ENCODE peak calls at places on chromosomes 4 and X, in four cellular contexts. Y, T, C and A are unnamed samples.

GRCh38 chrX:55710701-55711100 is 6.8 kb upstream of the RRAGB start:
- DNase-seq in T (no peak), Y (no peak), C (no peak), A (no peak)

GRCh38 chrX:42415636-42416035 is 362.3 kb downstream of the PPP1R2C start:
- DNase-seq in C (no peak), Y (no peak), T (no peak), A (no peak)

GRCh38 chr4:185219551-185220344 is 10.3 kb downstream of the SNX25 start:
- DNase-seq in T (no peak), C (no peak), Y (no peak), A (no peak)

GRCh38 chr4:107210450-107211239 is 174.5 kb upstream of the DKK2 start:
- DNase-seq in Y (peak), T (no peak), C (no peak), A (no peak)

GRCh38 chrX:118675336-118675965 is 52.0 kb upstream of the IL13RA1 start:
- DNase-seq in T (no peak), C (no peak), Y (no peak), A (no peak)

GRCh38 chr4:184536070-184536880 is 61.9 kb upstream of the IRF2 start:
- DNase-seq in T (no peak), C (no peak), Y (no peak), A (no peak)

GRCh38 chr4:2269618-2270163 is 7.8 kb upstream of the MXD4 start:
- DNase-seq in C (no peak), Y (no peak), T (no peak), A (no peak)

GRCh38 chr4:11710484-11710883 is 281.8 kb upstream of the HS3ST1 start:
- DNase-seq in C (no peak), T (no peak), Y (no peak), A (no peak)

GRCh38 chr4:40238008-40238699 is 41.3 kb downstream of the RHOH start:
- DNase-seq in C (no peak), Y (no peak), T (no peak), A (no peak)

GRCh38 chr4:128832253-128832641 is 22.7 kb downstream of the JADE1 start:
- DNase-seq in Y (no peak), T (no peak), C (no peak), A (no peak)

GRCh38 chrX:136582624-136583023 is 50.6 kb downstream of the VGLL1 start:
- DNase-seq in C (no peak), T (no peak), Y (no peak), A (no peak)

GRCh38 chr4:10237131-10237530 is 120.5 kb upstream of the WDR1 start:
- DNase-seq in Y (no peak), C (no peak), T (no peak), A (no peak)

GRCh38 chr4:5368426-5368825 is 317.1 kb downstream of the STK32B start:
- DNase-seq in Y (no peak), T (no peak), C (no peak), A (no peak)

GRCh38 chrX:41381685-41382084 is 47.7 kb downstream of the DDX3X start:
- DNase-seq in C (peak), T (no peak), Y (no peak), A (no peak)

GRCh38 chrX:28802625-28803024 is 215.4 kb downstream of the IL1RAPL1 start:
- DNase-seq in Y (no peak), C (no peak), T (no peak), A (no peak)

GRCh38 chr4:183256756-183257385 is 63.2 kb downstream of the CLDN22 start:
- DNase-seq in Y (peak), T (no peak), C (peak), A (peak)

GRCh38 chr4:121376541-121376940 is 4.3 kb downstream of the QRFPR start:
- DNase-seq in T (no peak), Y (no peak), C (no peak), A (no peak)

GRCh38 chr4:127782025-127782274 is 172 bp upstream of the HSPA4L start:
- DNase-seq in C (peak), T (peak), Y (no peak), A (peak)

GRCh38 chr4:8728536-8729407 is 136.2 kb downstream of the CPZ start:
- DNase-seq in C (no peak), Y (no peak), T (no peak), A (no peak)

GRCh38 chr4:66564901-66565648 is 894.8 kb upstream of the EPHA5 start:
- DNase-seq in T (no peak), Y (no peak), C (no peak), A (no peak)

GRCh38 chr4:45931151-45931550 is 192.7 kb downstream of the GABRG1 start:
- DNase-seq in T (no peak), Y (no peak), C (no peak), A (no peak)

GRCh38 chr4:7871356-7871755 is 68.3 kb downstream of the AFAP1 start:
- DNase-seq in C (no peak), T (no peak), Y (no peak), A (no peak)

GRCh38 chr4:26452565-26453531 is 37.4 kb downstream of the CCKAR start:
- DNase-seq in C (no peak), Y (no peak), T (no peak), A (no peak)

GRCh38 chr4:48141048-48141447 is 7.0 kb upstream of the TXK start:
- DNase-seq in C (peak), T (no peak), Y (peak), A (no peak)

GRCh38 chrX:1418901-1419544 is 27.1 kb upstream of the SLC25A6 start:
- DNase-seq in Y (no peak), T (no peak), C (no peak), A (no peak)

GRCh38 chr4:12949719-12950118 is 534.4 kb downstream of the RAB28 start:
- DNase-seq in T (no peak), Y (peak), C (no peak), A (no peak)

GRCh38 chr4:7719354-7720174 is 220.1 kb downstream of the AFAP1 start:
- DNase-seq in C (no peak), Y (peak), T (peak), A (peak)

GRCh38 chrX:70437011-70437410 is 7.6 kb upstream of the DLG3 start:
- DNase-seq in C (no peak), Y (no peak), T (no peak), A (no peak)